ENCODE peak calls at places on chromosomes 4 and X, in four cellular contexts. T is GM12878, Y is HepG2, O is K562. P is an unnamed sample.

GRCh38 chr4:31370866-31371465 is 650.8 kb downstream of the PCDH7 start:
- DNase-seq in O (peak; percentile 40), Y (peak; percentile 37), T (peak; percentile 4), P (peak; percentile 29)

GRCh38 chr4:3704669-3705068 is 61.5 kb upstream of the ADRA2C start:
- DNase-seq in O (no peak), T (no peak), Y (no peak), P (no peak)

GRCh38 chrX:52852110-52852872 is 15.6 kb downstream of the XAGE3 start:
- DNase-seq in Y (no peak), T (no peak), O (no peak), P (no peak)

GRCh38 chr4:61296115-61296514 is 96.0 kb downstream of the ADGRL3 start:
- DNase-seq in O (no peak), Y (no peak), T (no peak), P (no peak)

GRCh38 chr4:76996445-76996844 is 46.9 kb downstream of the SEPTIN11 start:
- DNase-seq in Y (no peak), T (no peak), O (no peak), P (no peak)

GRCh38 chr4:2742081-2742822 is 13.9 kb downstream of the TNIP2 start:
- DNase-seq in Y (no peak), O (no peak), T (no peak), P (no peak)

GRCh38 chrX:13990126-13990525 is 39.6 kb downstream of the GEMIN8 start:
- DNase-seq in O (no peak), Y (no peak), T (no peak), P (no peak)

GRCh38 chrX:11564546-11564945 is 101.2 kb downstream of the ARHGAP6 start:
- DNase-seq in O (no peak), T (no peak), Y (no peak), P (no peak)

GRCh38 chr4:156609421-156609820 is 362.2 kb downstream of the PDGFC start:
- DNase-seq in Y (no peak), O (no peak), T (no peak), P (no peak)

GRCh38 chr4:1099684-1100335 is 13.6 kb downstream of the RNF212 start:
- DNase-seq in Y (no peak), T (no peak), O (no peak), P (no peak)

GRCh38 chr4:19455850-19456602 is 795.7 kb upstream of the SLIT2 start:
- DNase-seq in Y (no peak), O (no peak), T (no peak), P (no peak)
- TF ChIP-seq FOXK2 in Y (no peak), O (no peak), T (no peak), P (no peak)

GRCh38 chrX:39611468-39611867 is 486.3 kb downstream of the BCOR start:
- DNase-seq in T (no peak), Y (no peak), O (no peak), P (no peak)
- TF ChIP-seq FOXK2 in T (no peak), Y (no peak), O (no peak), P (no peak)

GRCh38 chr4:104490096-104490769 is 4.5 kb downstream of the CXXC4 start:
- DNase-seq in T (peak; percentile 83), O (no peak), Y (no peak), P (no peak)
- TF ChIP-seq FOXK2 in T (no peak), O (no peak), Y (no peak), P (no peak)

DNA sequence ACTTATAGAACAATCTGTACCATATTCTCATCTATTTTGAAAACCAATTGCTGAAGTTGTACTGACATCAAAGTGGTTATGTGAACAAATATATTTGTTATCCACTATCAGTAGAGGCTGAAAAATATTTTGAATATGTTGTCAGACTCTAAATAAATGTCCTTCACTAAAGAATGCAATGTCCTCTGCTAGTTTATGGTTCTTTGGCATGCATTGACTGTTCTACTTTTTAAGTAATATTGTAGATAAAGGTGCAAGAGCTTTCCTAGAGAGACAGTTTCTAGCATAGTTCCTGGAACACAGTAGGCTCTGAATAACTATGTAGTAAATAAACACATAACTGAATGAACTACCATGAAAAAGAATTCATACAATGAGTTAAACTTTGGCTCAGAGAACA is 18.2 kb upstream of the COX7B2 start:
- DNase-seq in T (no peak), Y (no peak), O (no peak), P (no peak)
- TF ChIP-seq FOXK2 in T (no peak), Y (no peak), O (no peak), P (no peak)

GRCh38 chr4:105683038-105683437 is 25.5 kb downstream of the INTS12 start:
- DNase-seq in Y (no peak), O (no peak), T (no peak), P (no peak)
- TF ChIP-seq FOXK2 in Y (no peak), O (no peak), T (no peak), P (no peak)

GRCh38 chrX:150989420-150989819 is 6.3 kb downstream of the HMGB3 start:
- DNase-seq in T (no peak), O (no peak), Y (no peak), P (no peak)

GRCh38 chrX:150990910-150991309 is 7.8 kb downstream of the HMGB3 start:
- DNase-seq in Y (no peak), O (no peak), T (no peak), P (no peak)
- TF ChIP-seq FOXK2 in Y (no peak), O (no peak), T (no peak), P (no peak)

GRCh38 chr4:28702571-28702970 is 1841.9 kb downstream of the STIM2 start:
- DNase-seq in T (no peak), Y (no peak), O (no peak), P (no peak)
- TF ChIP-seq FOXK2 in T (no peak), Y (no peak), O (no peak), P (no peak)

P was measured in HEK293T.